ENCODE peak calls at places on chromosomes 5 and 9, in seven cellular contexts. S is lower leg skin; K is K562; R is adrenal gland; B is psoas muscle; C is astrocyte of the spinal cord; D is CD8-positive, alpha-beta T cell. H is an unnamed sample.

GRCh38 chr5:55363861-55364260 is 56.1 kb downstream of the MTREX start:
- DNase-seq in S (no peak), K (no peak), R (no peak), B (no peak), C (peak; percentile 42), D (no peak), H (no peak)

GRCh38 chr9:20771721-20772120 is 87.7 kb downstream of the FOCAD start:
- DNase-seq in S (no peak), K (no peak), R (no peak), B (no peak), C (no peak), D (no peak), H (no peak)

GRCh38 chr9:37582548-37583157 is 6.5 kb upstream of the FBXO10 start:
- DNase-seq in S (no peak), K (peak; percentile 32), R (no peak), B (no peak), C (peak; percentile 78), D (no peak), H (no peak)

GRCh38 chr5:69454460-69455249 is 37.9 kb upstream of the OCLN start:
- DNase-seq in S (no peak), K (no peak), R (no peak), B (no peak), C (no peak), D (no peak), H (peak; percentile 69)

GRCh38 chr5:157295247-157295646 is 29.3 kb downstream of the CYFIP2 start:
- DNase-seq in S (no peak), K (no peak), R (no peak), B (no peak), C (no peak), D (no peak), H (no peak)

GRCh38 chr5:56522972-56523371 is 289.8 kb upstream of the ANKRD55 start:
- DNase-seq in S (no peak), K (no peak), R (peak; percentile 80), B (peak; percentile 64), C (no peak), D (no peak), H (no peak)

GRCh38 chr9:84154320-84154719 is 173.7 kb downstream of the RMI1 start:
- DNase-seq in S (no peak), K (no peak), R (no peak), B (no peak), C (peak; percentile 33), D (no peak), H (no peak)

GRCh38 chr5:129474544-129474943 is 14.4 kb downstream of the ADAMTS19 start:
- DNase-seq in S (no peak), K (no peak), R (no peak), B (no peak), C (no peak), D (no peak), H (no peak)

GRCh38 chr9:70044450-70045307 is 1.0 kb downstream of the MAMDC2 start:
- DNase-seq in S (peak; percentile 91), K (peak; percentile 5), R (no peak), B (peak; percentile 63), C (peak; percentile 66), D (no peak), H (no peak)

GRCh38 chr9:101711330-101711941 is 27.0 kb downstream of the GRIN3A start:
- DNase-seq in S (no peak), K (peak; percentile 47), R (no peak), B (no peak), C (no peak), D (peak; percentile 10), H (no peak)

GRCh38 chr9:33255006-33255405 is 9.5 kb downstream of the BAG1 start:
- DNase-seq in S (no peak), K (no peak), R (no peak), B (no peak), C (no peak), D (no peak), H (no peak)

GRCh38 chr9:131624636-131625241 is 79.4 kb downstream of the PRRT1B start:
- DNase-seq in S (no peak), K (no peak), R (no peak), B (peak; percentile 76), C (peak; percentile 10), D (no peak), H (no peak)

GRCh38 chr5:136103118-136103517 is 29.5 kb upstream of the SMAD5 start:
- DNase-seq in S (no peak), K (no peak), R (no peak), B (no peak), C (no peak), D (no peak), H (no peak)

GRCh38 chr9:88742483-88742882 is 207.5 kb downstream of the NXNL2 start:
- DNase-seq in S (no peak), K (no peak), R (peak; percentile 27), B (peak; percentile 71), C (peak; percentile 75), D (no peak), H (no peak)

GRCh38 chr9:38061326-38061947 is 7.6 kb downstream of the SHB start:
- DNase-seq in S (no peak), K (no peak), R (no peak), B (no peak), C (no peak), D (no peak), H (no peak)

GRCh38 chr5:12615141-12615820 is 711.0 kb upstream of the CTNND2 start:
- DNase-seq in S (no peak), K (peak; percentile 75), R (no peak), B (no peak), C (peak; percentile 2), D (no peak), H (no peak)

GRCh38 chr5:149552761-149553160 is 1.5 kb upstream of the CSNK1A1 start:
- DNase-seq in S (no peak), K (peak; percentile 29), R (no peak), B (no peak), C (no peak), D (no peak), H (no peak)

GRCh38 chr9:21078702-21079101 is 960 bp upstream of the IFNB1 start:
- DNase-seq in S (no peak), K (no peak), R (no peak), B (no peak), C (no peak), D (no peak), H (no peak)

GRCh38 chr5:178115136-178115834 is 2.0 kb downstream of the N4BP3 start:
- DNase-seq in S (no peak), K (no peak), R (no peak), B (no peak), C (no peak), D (peak; percentile 33), H (no peak)

GRCh38 chr5:68374770-68375518 is 159.4 kb downstream of the PIK3R1 start:
- DNase-seq in S (no peak), K (no peak), R (no peak), B (no peak), C (no peak), D (no peak), H (no peak)

GRCh38 chr5:122368845-122369244 is 56.8 kb downstream of the SNCAIP start:
- DNase-seq in S (no peak), K (no peak), R (no peak), B (no peak), C (no peak), D (no peak), H (no peak)

GRCh38 chr5:44952376-44952775 is 143.6 kb downstream of the MRPS30 start:
- DNase-seq in S (no peak), K (peak; percentile 29), R (no peak), B (no peak), C (peak; percentile 44), D (no peak), H (no peak)

GRCh38 chr9:81548911-81549310 is 140.4 kb downstream of the TLE1 start:
- DNase-seq in S (no peak), K (no peak), R (no peak), B (no peak), C (no peak), D (no peak), H (no peak)

GRCh38 chr9:21770877-21771560 is 31.4 kb upstream of the MTAP start:
- DNase-seq in S (no peak), K (no peak), R (no peak), B (no peak), C (peak; percentile 89), D (no peak), H (no peak)

GRCh38 chr9:91777437-91777836 is 172.6 kb downstream of the ROR2 start:
- DNase-seq in S (no peak), K (no peak), R (no peak), B (no peak), C (peak; percentile 51), D (no peak), H (peak; percentile 11)

GRCh38 chr9:132575005-132575609 is 7.3 kb upstream of the BARHL1 start:
- DNase-seq in S (no peak), K (peak; percentile 79), R (peak; percentile 83), B (peak; percentile 80), C (peak; percentile 59), D (peak; percentile 37), H (peak; percentile 70)

GRCh38 chr9:109857337-109857736 is 77.3 kb downstream of the PALM2AKAP2 start:
- DNase-seq in S (no peak), K (no peak), R (no peak), B (no peak), C (no peak), D (no peak), H (no peak)

GRCh38 chr9:22683393-22684075 is 236.9 kb downstream of the DMRTA1 start:
- DNase-seq in S (no peak), K (no peak), R (no peak), B (no peak), C (peak; percentile 61), D (no peak), H (no peak)

GRCh38 chr9:111108946-111109345 is 70.7 kb upstream of the LPAR1 start:
- DNase-seq in S (no peak), K (no peak), R (no peak), B (no peak), C (peak; percentile 48), D (no peak), H (no peak)

GRCh38 chr9:93085676-93086075 is 10.3 kb upstream of the CARD19 start:
- DNase-seq in S (peak; percentile 64), K (no peak), R (peak; percentile 18), B (no peak), C (no peak), D (no peak), H (peak; percentile 15)

GRCh38 chr9:7342229-7342628 is 457.3 kb downstream of the DMAC1 start:
- DNase-seq in S (no peak), K (no peak), R (no peak), B (no peak), C (no peak), D (no peak), H (no peak)
- TF ChIP-seq CTCF in S (no peak), K (no peak), R (no peak), B (peak; percentile 10), C (peak; percentile 11), D (no peak), H (no peak)

GRCh38 chr9:35452481-35452880 is 37.4 kb upstream of the RUSC2 start:
- DNase-seq in S (no peak), K (no peak), R (no peak), B (no peak), C (no peak), D (no peak), H (no peak)
- H3K4me3 ChIP-seq in S (no peak overlapping the region), K (no peak overlapping the region), R (no peak overlapping the region), B (no peak overlapping the region), C (no peak overlapping the region), D (no peak overlapping the region), H (no peak overlapping the region)

GRCh38 chr9:135219676-135220600 is 132.5 kb downstream of the OLFM1 start:
- DNase-seq in S (no peak), K (no peak), R (no peak), B (peak; percentile 16), C (no peak), D (no peak), H (no peak)
- TF ChIP-seq CTCF in S (no peak), K (no peak), R (no peak), B (no peak), C (no peak), D (no peak), H (no peak)

GRCh38 chr9:136400038-136400834 is at the start of gene SNAPC4:
- DNase-seq in S (peak; percentile 95), K (peak; percentile 93), R (peak; percentile 81), B (peak; percentile 94), C (peak; percentile 85), D (peak; percentile 83), H (peak; percentile 87)
- H3K4me3 ChIP-seq in S (peak within 1 kb of the TSS; percentile 73), K (peak within 1 kb of the TSS; percentile 98), R (peak within 1 kb of the TSS; percentile 36), B (peak within 1 kb of the TSS; percentile 72), C (peak within 1 kb of the TSS; percentile 87), D (peak within 1 kb of the TSS; percentile 66), H (peak within 1 kb of the TSS; percentile 97)

H was measured in colonic mucosa.